ENCODE peak calls at places on chromosomes 4 and X, in nine cellular contexts. P is ovary, Z is IMR-90, W is A549, T is vagina, F is HCT116, K is heart left ventricle, D is spleen, Y is NB4. O is an unnamed sample.

GRCh38 chr4:107548211-107548905 is 171.7 kb downstream of the PAPSS1 start:
- DNase-seq in P (no peak), Z (peak), W (no peak), T (no peak), F (no peak), K (no peak), D (no peak), Y (no peak), O (no peak)

GRCh38 chr4:47038263-47038662 is 6.9 kb downstream of the GABRB1 start:
- DNase-seq in P (no peak), Z (no peak), W (no peak), T (no peak), F (no peak), K (no peak), D (no peak), Y (no peak), O (no peak)

GRCh38 chrX:106901341-106901740 is 1.8 kb downstream of the RIPPLY1 start:
- DNase-seq in P (no peak), Z (no peak), W (no peak), T (peak), F (no peak), K (no peak), D (no peak), Y (no peak), O (no peak)

GRCh38 chr4:59583845-59584568 is 1616.1 kb upstream of the ADGRL3 start:
- DNase-seq in P (no peak), Z (no peak), W (no peak), T (no peak), F (no peak), K (no peak), D (no peak), Y (no peak), O (no peak)

GRCh38 chr4:107037188-107037587 is 1.1 kb upstream of the DKK2 start:
- DNase-seq in P (peak), Z (peak), W (no peak), T (no peak), F (no peak), K (peak), D (peak), Y (no peak), O (peak)

GRCh38 chr4:3679851-3680311 is 86.3 kb upstream of the ADRA2C start:
- DNase-seq in P (peak), Z (no peak), W (no peak), T (no peak), F (no peak), K (no peak), D (peak), Y (no peak), O (no peak)

GRCh38 chrX:119758682-119759332 is 419 bp downstream of the SOWAHD start:
- DNase-seq in P (peak), Z (no peak), W (no peak), T (no peak), F (no peak), K (no peak), D (peak), Y (peak), O (no peak)

GRCh38 chr4:138666366-138666765 is 349.2 kb upstream of the NOCT start:
- DNase-seq in P (no peak), Z (no peak), W (no peak), T (no peak), F (no peak), K (no peak), D (no peak), Y (no peak), O (no peak)

GRCh38 chr4:118351851-118352827 is 664 bp downstream of the PRSS12 start:
- DNase-seq in P (no peak), Z (peak), W (peak), T (no peak), F (peak), K (no peak), D (peak), Y (peak), O (no peak)

GRCh38 chrX:30733852-30734660 is 80.8 kb downstream of the GK start:
- DNase-seq in P (no peak), Z (no peak), W (no peak), T (no peak), F (no peak), K (no peak), D (no peak), Y (no peak), O (no peak)
- H3K4me3 ChIP-seq in P (no peak), Z (no peak), W (no peak), T (no peak), F (no peak), K (no peak), D (no peak), Y (no peak), O (no peak)

GRCh38 chrX:10569946-10570345 is 50.4 kb downstream of the MID1 start:
- DNase-seq in P (no peak), Z (peak), W (no peak), T (no peak), F (no peak), K (peak), D (no peak), Y (no peak), O (no peak)

GRCh38 chrX:10564484-10564883 is 55.9 kb downstream of the MID1 start:
- DNase-seq in P (no peak), Z (no peak), W (no peak), T (no peak), F (no peak), K (no peak), D (no peak), Y (no peak), O (no peak)

GRCh38 chrX:10566726-10567097 is 53.7 kb downstream of the MID1 start:
- DNase-seq in P (no peak), Z (no peak), W (peak), T (no peak), F (no peak), K (no peak), D (no peak), Y (no peak), O (no peak)

GRCh38 chrX:10568428-10568827 is 52.0 kb downstream of the MID1 start:
- DNase-seq in P (no peak), Z (no peak), W (no peak), T (no peak), F (no peak), K (no peak), D (no peak), Y (no peak), O (no peak)

DNA sequence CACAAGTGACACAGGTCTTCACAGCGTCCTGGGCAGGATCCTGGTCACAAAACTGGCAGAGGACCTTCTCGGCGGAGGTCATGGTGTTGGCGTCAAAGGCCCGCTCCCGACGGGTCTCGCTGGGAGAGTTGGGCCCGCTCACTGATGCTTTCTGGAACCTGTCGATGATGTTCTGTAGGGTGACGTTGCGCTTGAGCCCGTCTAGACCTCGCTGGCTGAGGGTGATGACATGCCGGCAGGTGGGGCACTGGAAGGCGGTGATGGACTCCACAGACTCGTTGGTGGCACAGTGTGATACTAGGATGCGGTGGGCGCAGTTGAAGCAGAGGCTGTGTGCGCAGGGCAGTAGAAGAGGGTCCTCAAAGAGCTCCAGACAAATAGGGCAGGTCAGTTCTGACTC is 53.2 kb downstream of the MID1 start:
- DNase-seq in P (no peak), Z (no peak), W (no peak), T (no peak), F (no peak), K (no peak), D (no peak), Y (no peak), O (no peak)
- TF ChIP-seq POLR2A in P (no peak), Z (no peak), W (no peak), T (no peak), F (no peak), K (no peak), D (no peak), Y (no peak), O (no peak)

GRCh38 chrX:25021132-25021498 is 5.3 kb upstream of the ARX start:
- DNase-seq in P (no peak), Z (no peak), W (no peak), T (no peak), F (no peak), K (no peak), D (no peak), Y (peak), O (no peak)

GRCh38 chrX:25017667-25018247 is 2.0 kb upstream of the ARX start:
- DNase-seq in P (peak), Z (no peak), W (no peak), T (no peak), F (no peak), K (no peak), D (no peak), Y (no peak), O (no peak)

GRCh38 chrX:25020391-25021131 is 4.8 kb upstream of the ARX start:
- DNase-seq in P (peak), Z (no peak), W (no peak), T (no peak), F (no peak), K (no peak), D (no peak), Y (peak), O (no peak)

GRCh38 chrX:25018682-25019081 is 2.9 kb upstream of the ARX start:
- DNase-seq in P (no peak), Z (no peak), W (no peak), T (no peak), F (no peak), K (no peak), D (no peak), Y (no peak), O (no peak)

DNA sequence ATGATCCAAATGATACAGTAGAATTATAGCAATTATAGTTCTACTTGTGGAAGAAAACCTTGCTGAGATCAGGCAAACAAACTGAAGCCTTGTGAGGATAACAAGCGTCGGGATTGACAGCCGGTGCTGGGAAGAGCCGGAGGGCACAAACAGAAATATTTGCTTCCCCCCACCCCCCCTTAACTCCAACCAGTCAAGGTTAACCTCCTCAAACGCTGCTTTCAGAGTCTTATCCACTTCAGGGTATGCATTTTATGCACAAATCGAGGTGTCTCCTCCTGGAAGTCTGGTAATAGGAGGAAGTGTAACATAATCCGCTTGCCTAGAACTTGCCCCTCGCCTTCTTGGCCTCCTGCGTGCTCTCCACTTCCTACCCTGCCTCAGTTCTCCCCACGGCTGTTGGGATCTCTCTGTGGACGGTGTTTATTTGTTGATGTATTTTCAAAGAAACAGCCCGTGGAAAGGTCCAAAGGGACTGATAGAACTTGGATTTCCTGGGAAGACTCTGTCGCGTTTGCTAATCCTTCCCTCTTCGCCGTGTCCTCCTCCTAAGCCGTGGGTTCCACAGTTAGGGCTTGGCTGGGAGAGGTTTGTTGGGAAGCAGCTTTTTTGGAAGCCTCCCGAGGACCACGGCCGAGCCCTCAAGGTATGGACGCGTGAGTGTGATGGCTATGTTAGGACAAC is 4.1 kb upstream of the ARX start:
- DNase-seq in P (no peak), Z (no peak), W (no peak), T (no peak), F (no peak), K (no peak), D (no peak), Y (no peak), O (no peak)
- H3K4me3 ChIP-seq in P (peak), Z (no peak), W (peak), T (no peak), F (peak), K (no peak), D (no peak), Y (no peak), O (no peak)

DNA sequence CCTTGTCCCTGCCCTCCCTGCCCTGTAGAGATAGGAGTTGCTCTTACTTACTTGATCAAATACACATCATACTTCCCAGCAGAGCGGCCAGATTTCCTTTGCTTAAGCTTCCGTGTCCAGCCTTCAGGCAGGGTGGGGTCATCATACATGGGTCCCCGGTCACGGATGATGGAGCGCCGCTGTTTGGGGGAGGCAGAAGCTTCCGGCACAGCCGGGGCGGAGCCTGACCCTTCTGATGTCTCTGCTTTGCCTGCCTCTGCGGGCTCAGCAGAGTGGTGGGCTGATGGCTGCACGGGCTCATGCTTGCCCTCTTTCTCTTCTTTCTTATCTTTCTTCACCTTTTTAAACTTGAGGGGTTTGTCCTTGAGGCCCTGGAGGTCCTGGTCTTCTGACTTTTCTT is 12.5 kb upstream of the IRAK1 start:
- DNase-seq in P (no peak), Z (no peak), W (no peak), T (no peak), F (no peak), K (no peak), D (peak), Y (no peak), O (no peak)
- TF ChIP-seq POLR2A in P (no peak), Z (no peak), W (no peak), T (no peak), F (no peak), K (no peak), D (no peak), Y (no peak), O (no peak)

GRCh38 chr4:24795666-24796381 is 451 bp downstream of the SOD3 start:
- DNase-seq in P (no peak), Z (no peak), W (no peak), T (no peak), F (no peak), K (no peak), D (no peak), Y (no peak), O (no peak)
- H3K4me3 ChIP-seq in P (peak), Z (peak), W (no peak), T (peak), F (no peak), K (peak), D (no peak), Y (no peak), O (no peak)

GRCh38 chr4:36332023-36332781 is 50.8 kb downstream of the DTHD1 start:
- DNase-seq in P (no peak), Z (no peak), W (no peak), T (no peak), F (no peak), K (no peak), D (no peak), Y (no peak), O (no peak)
- TF ChIP-seq POLR2A in P (no peak), Z (no peak), W (no peak), T (no peak), F (no peak), K (no peak), D (no peak), Y (no peak), O (no peak)

GRCh38 chrX:17375631-17376380 is 806 bp downstream of the NHS start:
- DNase-seq in P (peak), Z (peak), W (peak), T (no peak), F (no peak), K (peak), D (peak), Y (no peak), O (no peak)

GRCh38 chrX:17376381-17377046 is 1.5 kb downstream of the NHS start:
- DNase-seq in P (no peak), Z (no peak), W (peak), T (no peak), F (no peak), K (no peak), D (peak), Y (no peak), O (no peak)

GRCh38 chrX:17377795-17378194 is 2.8 kb downstream of the NHS start:
- DNase-seq in P (no peak), Z (no peak), W (peak), T (no peak), F (no peak), K (no peak), D (no peak), Y (no peak), O (no peak)

GRCh38 chrX:17375361-17375630 is 296 bp downstream of the NHS start:
- DNase-seq in P (no peak), Z (no peak), W (no peak), T (no peak), F (no peak), K (peak), D (no peak), Y (no peak), O (no peak)

DNA sequence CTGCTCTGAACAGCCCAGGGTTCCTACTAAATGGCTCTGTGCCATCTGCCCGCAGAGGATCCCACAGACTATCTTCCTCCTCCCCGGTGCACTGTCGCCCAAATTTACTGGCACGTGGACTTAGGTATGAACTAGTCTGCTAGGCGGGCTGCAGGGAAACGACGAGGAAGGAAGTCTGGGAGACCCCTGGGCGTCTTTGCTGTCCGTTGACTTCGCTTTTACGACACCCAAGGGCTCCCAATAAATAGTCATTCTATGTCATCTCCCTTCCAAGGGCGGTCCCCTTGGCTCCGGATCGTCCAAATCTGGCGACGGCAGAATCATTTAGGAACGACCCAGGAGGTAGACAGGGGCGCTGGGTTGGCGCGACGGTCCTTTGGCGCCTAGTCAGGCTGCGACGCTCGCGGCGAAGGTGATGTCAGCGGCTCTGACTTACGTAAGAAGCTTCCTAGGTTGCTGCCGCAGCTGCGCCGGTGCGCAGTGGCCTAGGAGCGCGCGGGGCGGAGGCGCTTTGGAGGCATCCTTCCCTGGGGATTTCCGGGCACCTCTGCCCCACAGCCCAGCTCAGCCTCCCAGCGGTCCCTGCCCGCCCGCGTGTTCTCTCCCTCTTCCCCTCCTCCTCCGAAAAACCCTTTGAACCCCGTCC is 2.2 kb downstream of the NHS start:
- DNase-seq in P (peak), Z (peak), W (peak), T (no peak), F (peak), K (peak), D (no peak), Y (no peak), O (peak)
- H3K4me3 ChIP-seq in P (peak), Z (peak), W (peak), T (peak), F (peak), K (peak), D (peak), Y (no peak), O (peak)

DNA sequence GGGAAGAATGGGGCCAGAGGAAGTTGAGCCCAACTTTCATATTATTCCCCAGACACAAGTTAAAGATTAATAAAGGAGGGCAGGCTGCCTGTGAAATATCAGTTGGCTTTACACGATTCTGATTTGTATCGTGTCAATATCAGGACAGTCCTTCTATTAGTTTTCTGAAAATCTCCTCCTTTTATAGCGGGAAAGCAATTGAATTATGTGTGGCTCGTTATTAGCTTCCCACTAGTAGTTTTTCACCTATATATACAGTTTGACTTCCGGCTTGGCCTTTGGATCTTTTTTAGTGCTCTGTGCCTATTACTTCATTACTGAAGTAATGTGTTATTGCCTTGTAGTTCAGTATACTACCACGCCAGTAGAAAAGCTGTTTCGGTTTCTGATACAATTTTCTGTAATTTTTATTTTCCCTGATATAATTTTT is 1.8 kb downstream of the PDLIM5 start:
- DNase-seq in P (no peak), Z (no peak), W (no peak), T (no peak), F (no peak), K (no peak), D (no peak), Y (no peak), O (no peak)
- TF ChIP-seq POLR2A in P (no peak), Z (no peak), W (no peak), T (no peak), F (no peak), K (no peak), D (no peak), Y (no peak), O (no peak)

O was measured in lower leg skin.